ENCODE peak calls at places on chromosomes 4 and X, in four cellular contexts. S, N, Y and K are unnamed samples.
A peak's percentile ranks its signal among the peaks of the same experiment; 100 is the strongest.

GRCh38 chrX:57906790-57907189 is 3.5 kb downstream of the ZXDA start:
- DNase-seq in S (no peak), N (no peak), Y (no peak), K (no peak)

GRCh38 chr4:75777589-75777988 is 53.2 kb downstream of the USO1 start:
- DNase-seq in S (no peak), N (no peak), Y (no peak), K (no peak)

GRCh38 chr4:6464842-6465588 is 7.4 kb downstream of the PPP2R2C start:
- DNase-seq in S (peak; percentile 78), N (no peak), Y (no peak), K (no peak)

GRCh38 chr4:122086338-122086737 is 65.8 kb upstream of the BLTP1 start:
- DNase-seq in S (no peak), N (no peak), Y (no peak), K (no peak)

GRCh38 chr4:38468491-38468890 is 195.5 kb upstream of the KLF3 start:
- DNase-seq in S (no peak), N (no peak), Y (no peak), K (no peak)

GRCh38 chr4:3469386-3470243 is 6.5 kb downstream of the DOK7 start:
- DNase-seq in S (no peak), N (peak; percentile 68), Y (no peak), K (no peak)

GRCh38 chr4:128757712-128758111 is 51.8 kb upstream of the JADE1 start:
- DNase-seq in S (peak; percentile 60), N (peak; percentile 43), Y (no peak), K (peak; percentile 71)

GRCh38 chr4:76738081-76738931 is 159.6 kb downstream of the SOWAHB start:
- DNase-seq in S (no peak), N (no peak), Y (no peak), K (no peak)

GRCh38 chr4:74397748-74398426 is 32.9 kb downstream of the EREG start:
- DNase-seq in S (no peak), N (no peak), Y (no peak), K (peak; percentile 48)

GRCh38 chrX:68061206-68061535 is 372.1 kb downstream of the OPHN1 start:
- DNase-seq in S (no peak), N (no peak), Y (no peak), K (no peak)

GRCh38 chr4:40763228-40763716 is 13.5 kb downstream of the NSUN7 start:
- DNase-seq in S (no peak), N (no peak), Y (no peak), K (peak; percentile 92)

GRCh38 chrX:131728295-131729145 is 184.6 kb downstream of the OR13H1 start:
- DNase-seq in S (no peak), N (peak; percentile 80), Y (peak; percentile 78), K (peak; percentile 84)

GRCh38 chr4:151313306-151314028 is 11.9 kb downstream of the SH3D19 start:
- DNase-seq in S (no peak), N (no peak), Y (no peak), K (no peak)

GRCh38 chr4:2424581-2424980 is 5.8 kb downstream of the CFAP99 start:
- DNase-seq in S (peak; percentile 35), N (no peak), Y (no peak), K (no peak)

GRCh38 chr4:138056541-138056940 is 185.6 kb downstream of the SLC7A11 start:
- DNase-seq in S (no peak), N (no peak), Y (no peak), K (no peak)

GRCh38 chr4:147479817-147480216 is 1.1 kb upstream of the EDNRA start:
- DNase-seq in S (no peak), N (no peak), Y (peak; percentile 56), K (no peak)

GRCh38 chr4:145731026-145731425 is 51.1 kb downstream of the C4orf51 start:
- DNase-seq in S (no peak), N (peak; percentile 76), Y (no peak), K (no peak)

GRCh38 chrX:13472975-13473665 is 96.3 kb upstream of the EGFL6 start:
- DNase-seq in S (no peak), N (no peak), Y (no peak), K (no peak)

GRCh38 chrX:41449615-41450014 is 2.5 kb downstream of the NYX start:
- DNase-seq in S (no peak), N (no peak), Y (no peak), K (peak; percentile 53)

GRCh38 chr4:6840062-6840976 is 57.8 kb downstream of the KIAA0232 start:
- DNase-seq in S (no peak), N (no peak), Y (no peak), K (no peak)

GRCh38 chr4:125689839-125690238 is 375.1 kb downstream of the FAT4 start:
- DNase-seq in S (no peak), N (no peak), Y (no peak), K (no peak)

GRCh38 chr4:9944431-9945425 is 76.6 kb downstream of the SLC2A9 start:
- DNase-seq in S (no peak), N (no peak), Y (no peak), K (no peak)

GRCh38 chrX:137194164-137194563 is 160.4 kb upstream of the GPR101 start:
- DNase-seq in S (peak; percentile 85), N (peak; percentile 27), Y (no peak), K (peak; percentile 36)

GRCh38 chr4:112279882-112280315 is 5.8 kb downstream of the TIFA start:
- DNase-seq in S (no peak), N (no peak), Y (no peak), K (no peak)

GRCh38 chr4:4501678-4502077 is 40.2 kb downstream of the STX18 start:
- DNase-seq in S (no peak), N (no peak), Y (no peak), K (no peak)
- H3K4me1 ChIP-seq in S (peaks cover 5% of the 10 kb centered on the region), N (no peaks in the 10 kb centered on the region), Y (no peaks in the 10 kb centered on the region), K (no peaks in the 10 kb centered on the region)

GRCh38 chr4:5381981-5382441 is 326.3 kb downstream of the EVC2 start:
- DNase-seq in S (no peak), N (no peak), Y (no peak), K (no peak)

GRCh38 chr4:5374577-5374976 is 323.3 kb downstream of the STK32B start:
- DNase-seq in S (no peak), N (no peak), Y (no peak), K (no peak)

GRCh38 chr4:5376015-5376414 is 324.7 kb downstream of the STK32B start:
- DNase-seq in S (no peak), N (no peak), Y (no peak), K (no peak)

GRCh38 chr4:5374994-5375393 is 323.7 kb downstream of the STK32B start:
- DNase-seq in S (no peak), N (no peak), Y (no peak), K (no peak)

DNA sequence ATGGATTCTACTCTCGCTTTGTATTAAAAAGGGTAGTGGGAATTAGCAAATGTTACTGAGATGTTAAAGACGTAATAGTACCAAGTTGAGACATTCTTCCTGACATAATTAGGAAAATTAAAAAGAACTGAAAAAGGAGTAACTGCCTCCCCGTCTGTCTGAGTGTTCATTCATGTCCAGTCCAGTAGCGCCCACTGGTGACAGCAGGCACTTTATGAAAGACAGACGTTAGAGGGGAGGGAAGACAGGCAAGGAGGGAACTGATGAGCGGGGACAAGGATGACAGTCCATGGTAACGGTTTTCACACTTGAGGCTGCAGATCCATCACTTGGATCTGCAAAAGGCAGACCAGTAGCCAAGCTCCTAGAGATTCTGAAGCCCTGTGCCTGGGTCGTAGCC is 326.7 kb downstream of the STK32B start:
- DNase-seq in S (no peak), N (no peak), Y (no peak), K (no peak)
- TF ChIP-seq CTCF in S (peak; percentile 24), N (no peak), Y (no peak), K (peak; percentile 30)

DNA sequence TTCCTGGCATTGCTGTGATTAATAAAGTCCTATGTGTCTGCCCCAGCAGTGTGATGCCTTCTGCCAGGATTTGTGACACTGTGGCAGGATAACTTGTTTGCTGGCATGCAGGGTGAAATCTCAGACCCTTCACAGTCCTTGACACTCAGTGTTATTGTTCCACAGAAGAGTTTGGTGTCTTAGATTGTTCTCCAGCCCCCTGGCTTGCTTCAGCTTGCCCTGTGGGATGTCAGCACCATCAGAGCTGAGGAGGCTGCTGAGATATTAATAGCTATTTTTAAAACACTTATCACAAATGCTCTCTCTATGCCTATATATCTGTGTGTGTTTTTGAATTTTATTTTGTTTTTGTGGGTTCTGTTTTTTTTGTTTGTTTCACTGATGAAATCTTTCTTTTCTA is 136.9 kb downstream of the TSPAN5 start:
- DNase-seq in S (no peak), N (no peak), Y (no peak), K (no peak)
- H3K4me1 ChIP-seq in S (peaks cover 4% of the 10 kb centered on the region), N (peaks cover 6% of the 10 kb centered on the region), Y (no peaks in the 10 kb centered on the region), K (no peaks in the 10 kb centered on the region)

GRCh38 chr4:8402181-8402597 is 38.3 kb downstream of the ACOX3 start:
- DNase-seq in S (no peak), N (no peak), Y (no peak), K (no peak)

GRCh38 chr4:8402640-8403039 is 37.9 kb downstream of the ACOX3 start:
- DNase-seq in S (no peak), N (no peak), Y (no peak), K (no peak)

GRCh38 chr4:8399298-8399697 is 41.2 kb downstream of the ACOX3 start:
- DNase-seq in S (no peak), N (no peak), Y (no peak), K (no peak)

GRCh38 chr4:8401665-8402064 is 38.9 kb downstream of the ACOX3 start:
- DNase-seq in S (no peak), N (no peak), Y (no peak), K (no peak)

GRCh38 chr4:8400641-8401325 is 39.7 kb downstream of the ACOX3 start:
- DNase-seq in S (no peak), N (no peak), Y (no peak), K (no peak)
- TF ChIP-seq CTCF in S (no peak), N (no peak), Y (no peak), K (no peak)